ENCODE peak calls at places on chromosome 15, in ten cellular contexts. O is NCI-H1694; H is IMR-90; K is iPS-NIHi11; R is stimulated activated CD8-positive, alpha-beta memory T cell treated with anti-CD3 and anti-CD28 coated beads, Interleukin-15, amount 100 ng/mL, for 24 hours; G is ELF-1; C is fibroblast of the aortic adventitia; E is renal cortical epithelial cell; U is choroid plexus epithelial cell; B is body of pancreas. F is an unnamed sample.

GRCh38 chr15:66459818-66460615 is 37.5 kb downstream of the SNAPC5 start:
- DNase-seq in G (no peak), E (peak), H (peak), U (peak), C (no peak), B (no peak), R (no peak), O (no peak), K (no peak), F (no peak)

GRCh38 chr15:66617137-66618090 is 51.6 kb upstream of the LCTL start:
- DNase-seq in O (no peak), G (peak), R (no peak), K (no peak), E (peak), U (peak), B (peak), C (peak), H (peak), F (no peak)

GRCh38 chr15:28018291-28019044 is 80.6 kb downstream of the OCA2 start:
- DNase-seq in U (no peak), R (no peak), B (no peak), G (no peak), H (no peak), E (no peak), O (no peak), K (no peak), C (no peak), F (no peak)

GRCh38 chr15:85470549-85471271 is 90.3 kb downstream of the AKAP13 start:
- DNase-seq in B (no peak), G (no peak), O (no peak), E (no peak), R (no peak), K (no peak), U (no peak), H (no peak), C (no peak), F (no peak)

GRCh38 chr15:76197703-76198455 is 113.4 kb downstream of the ETFA start:
- DNase-seq in G (no peak), B (no peak), U (no peak), O (no peak), C (no peak), E (peak), R (no peak), H (no peak), K (no peak), F (no peak)

GRCh38 chr15:40217166-40217785 is 21.6 kb upstream of the PAK6 start:
- DNase-seq in K (peak), H (peak), B (peak), R (no peak), C (peak), U (peak), G (peak), E (peak), O (peak), F (peak)

GRCh38 chr15:80582816-80583423 is 112.2 kb upstream of the ABHD17C start:
- DNase-seq in H (no peak), O (no peak), E (no peak), B (no peak), C (no peak), R (no peak), G (no peak), K (no peak), U (no peak), F (no peak)

GRCh38 chr15:44527241-44527640 is 9.7 kb upstream of the EIF3J start:
- DNase-seq in G (no peak), U (no peak), R (no peak), K (no peak), B (no peak), H (no peak), O (no peak), C (no peak), E (no peak), F (no peak)

GRCh38 chr15:75718326-75718725 is 5.7 kb upstream of the CSPG4 start:
- DNase-seq in O (no peak), E (peak), C (peak), R (no peak), U (peak), B (no peak), K (no peak), H (peak), G (no peak), F (no peak)

GRCh38 chr15:57537072-57537471 is 54.6 kb upstream of the MYZAP start:
- DNase-seq in C (peak), B (peak), R (no peak), O (peak), U (peak), G (peak), E (peak), K (peak), H (peak), F (no peak)

GRCh38 chr15:70763950-70764730 is 782 bp upstream of the UACA start:
- DNase-seq in O (no peak), K (no peak), C (no peak), U (no peak), H (no peak), B (no peak), R (no peak), E (no peak), G (no peak), F (no peak)

GRCh38 chr15:84904409-84904808 is 19.9 kb downstream of the SLC28A1 start:
- DNase-seq in O (no peak), G (no peak), K (no peak), R (no peak), C (peak), U (no peak), B (no peak), H (no peak), E (no peak), F (no peak)

GRCh38 chr15:43441316-43441715 is 51.6 kb downstream of the TP53BP1 start:
- DNase-seq in K (no peak), O (peak), B (no peak), E (peak), R (no peak), G (no peak), C (peak), U (peak), H (peak), F (no peak)

GRCh38 chr15:90083954-90084607 is 18.2 kb downstream of the IDH2 start:
- DNase-seq in E (no peak), O (no peak), K (no peak), C (no peak), B (no peak), U (no peak), H (no peak), G (no peak), R (no peak), F (no peak)

GRCh38 chr15:58438956-58439355 is 7.2 kb downstream of the LIPC start:
- DNase-seq in O (peak), H (peak), G (peak), C (peak), U (peak), B (peak), E (peak), K (peak), R (no peak), F (no peak)

GRCh38 chr15:90529369-90530249 is at the start of gene CRTC3:
- DNase-seq in R (peak), O (peak), K (peak), G (peak), H (peak), E (no peak), C (peak), B (peak), U (peak), F (peak)

GRCh38 chr15:101464999-101465669 is 24.4 kb downstream of the PCSK6 start:
- DNase-seq in H (no peak), O (no peak), G (no peak), R (no peak), C (no peak), U (no peak), B (no peak), E (no peak), K (no peak), F (no peak)

GRCh38 chr15:50234764-50235163 is 30.8 kb downstream of the HDC start:
- DNase-seq in R (no peak), G (no peak), E (peak), C (no peak), K (no peak), U (peak), H (no peak), O (no peak), B (no peak), F (no peak)

GRCh38 chr15:100043069-100043641 is 298.6 kb downstream of the ADAMTS17 start:
- DNase-seq in B (peak), H (peak), U (peak), O (no peak), G (no peak), R (no peak), K (no peak), E (peak), C (peak), F (no peak)

GRCh38 chr15:47817825-47818681 is 100.7 kb downstream of the SEMA6D start:
- DNase-seq in E (no peak), B (no peak), C (no peak), R (no peak), H (no peak), K (peak), G (peak), O (no peak), U (no peak), F (no peak)